ENCODE peak calls at places on chromosomes 5 and 9, in ten cellular contexts. K is stimulated activated CD8-positive, alpha-beta memory T cell treated with anti-CD3 and anti-CD28 coated beads, Interleukin-4, amount 100 ng/mL, for 24 hours; C is NCI-H748 treated with DMSO at 0.1 percent for 48 hours; Y is NCI-H1092; Q is psoas muscle; T is RWPE1; L is GM03348; Z is MV-4-11; S is left colon; J is AG04450. M is an unnamed sample.

GRCh38 chr5:139926797-139927503 is 116.1 kb downstream of the NRG2 start:
- DNase-seq in K (no peak), C (no peak), Y (no peak), Q (no peak), T (no peak), L (peak; percentile 1), Z (no peak), S (no peak), J (no peak), M (no peak)

GRCh38 chr5:120252839-120253238 is 211.3 kb upstream of the PRR16 start:
- DNase-seq in K (no peak), C (peak; percentile 12), Y (no peak), Q (no peak), T (no peak), L (no peak), Z (no peak), S (no peak), J (peak; percentile 4), M (no peak)

GRCh38 chr5:2813678-2814077 is 62.2 kb upstream of the IRX2 start:
- DNase-seq in K (no peak), C (no peak), Y (no peak), Q (no peak), T (no peak), L (no peak), Z (no peak), S (no peak), J (no peak), M (no peak)

GRCh38 chr9:83199240-83199639 is 136.3 kb upstream of the RASEF start:
- DNase-seq in K (no peak), C (peak; percentile 34), Y (peak; percentile 66), Q (no peak), T (peak; percentile 57), L (peak; percentile 74), Z (no peak), S (peak; percentile 33), J (no peak), M (peak; percentile 2)

GRCh38 chr5:179415291-179416060 is 70.2 kb upstream of the ADAMTS2 start:
- DNase-seq in K (no peak), C (no peak), Y (no peak), Q (no peak), T (no peak), L (no peak), Z (no peak), S (no peak), J (no peak), M (no peak)

GRCh38 chr9:124290743-124291554 is 33.2 kb downstream of the NEK6 start:
- DNase-seq in K (no peak), C (no peak), Y (no peak), Q (no peak), T (no peak), L (no peak), Z (peak; percentile 17), S (no peak), J (no peak), M (no peak)

GRCh38 chr5:107011530-107012115 is 659.1 kb downstream of the EFNA5 start:
- DNase-seq in K (no peak), C (no peak), Y (no peak), Q (peak; percentile 53), T (no peak), L (no peak), Z (no peak), S (no peak), J (no peak), M (no peak)

GRCh38 chr5:179802207-179802883 is 4.3 kb downstream of the MGAT4B start:
- DNase-seq in K (no peak), C (no peak), Y (no peak), Q (peak; percentile 69), T (no peak), L (no peak), Z (no peak), S (peak; percentile 19), J (no peak), M (no peak)

GRCh38 chr5:172909931-172910502 is 49.2 kb upstream of the RPL26L1 start:
- DNase-seq in K (no peak), C (no peak), Y (no peak), Q (no peak), T (no peak), L (peak; percentile 58), Z (no peak), S (no peak), J (peak; percentile 96), M (no peak)

GRCh38 chr5:128084228-128085167 is 932 bp downstream of the SLC12A2 start:
- DNase-seq in K (peak; percentile 22), C (peak; percentile 24), Y (no peak), Q (peak; percentile 70), T (peak; percentile 50), L (peak; percentile 32), Z (no peak), S (peak; percentile 67), J (no peak), M (peak; percentile 27)

GRCh38 chr5:143913008-143913752 is 101.2 kb downstream of the HMHB1 start:
- DNase-seq in K (no peak), C (no peak), Y (no peak), Q (no peak), T (peak; percentile 84), L (peak; percentile 69), Z (no peak), S (no peak), J (no peak), M (no peak)

M was measured in erythroblast.